ENCODE peak calls at places on chromosome 2, in five cellular contexts. J is stomach, T is aorta, F is heart right ventricle, L is kidney. K is an unnamed sample.

GRCh38 chr2:75053484-75054112 is 95.2 kb downstream of the POLE4 start:
- DNase-seq in J (no peak), T (no peak), F (no peak), L (no peak), K (no peak)

GRCh38 chr2:66519264-66519843 is 84.4 kb downstream of the MEIS1 start:
- DNase-seq in J (no peak), T (no peak), F (no peak), L (no peak), K (no peak)

GRCh38 chr2:237858294-237859081 is 935 bp upstream of the RAMP1 start:
- DNase-seq in J (peak; percentile 69), T (peak; percentile 81), F (peak; percentile 47), L (peak; percentile 84), K (peak; percentile 73)

GRCh38 chr2:54601339-54601738 is 122.1 kb upstream of the EML6 start:
- DNase-seq in J (no peak), T (no peak), F (no peak), L (no peak), K (no peak)

GRCh38 chr2:111106720-111107119 is 14.0 kb upstream of the BCL2L11 start:
- DNase-seq in J (no peak), T (no peak), F (no peak), L (no peak), K (no peak)

GRCh38 chr2:238497610-238498005 is 70.9 kb downstream of the ASB1 start:
- DNase-seq in J (no peak), T (no peak), F (no peak), L (no peak), K (no peak)

GRCh38 chr2:119059940-119060339 is 98.6 kb downstream of the C1QL2 start:
- DNase-seq in J (no peak), T (no peak), F (no peak), L (no peak), K (no peak)

GRCh38 chr2:202038471-202039277 is 5.0 kb downstream of the FZD7 start:
- DNase-seq in J (no peak), T (no peak), F (peak; percentile 23), L (no peak), K (no peak)

GRCh38 chr2:96143848-96144480 is 1.3 kb downstream of the DUSP2 start:
- DNase-seq in J (peak; percentile 48), T (peak; percentile 45), F (no peak), L (peak; percentile 74), K (no peak)

GRCh38 chr2:5685225-5685624 is 7.0 kb upstream of the SOX11 start:
- DNase-seq in J (no peak), T (no peak), F (no peak), L (no peak), K (no peak)

GRCh38 chr2:152594792-152595191 is 122.5 kb downstream of the PRPF40A start:
- DNase-seq in J (no peak), T (peak; percentile 80), F (no peak), L (no peak), K (peak; percentile 79)

GRCh38 chr2:107992069-107992468 is 5.7 kb downstream of the SLC5A7 start:
- DNase-seq in J (no peak), T (no peak), F (no peak), L (no peak), K (peak; percentile 4)

GRCh38 chr2:203453858-203454451 is 81.1 kb downstream of the RAPH1 start:
- DNase-seq in J (no peak), T (no peak), F (no peak), L (no peak), K (no peak)

GRCh38 chr2:36397728-36398413 is 42.3 kb downstream of the CRIM1 start:
- DNase-seq in J (no peak), T (no peak), F (no peak), L (no peak), K (no peak)

GRCh38 chr2:203913947-203914346 is 22.6 kb upstream of the ICOS start:
- DNase-seq in J (no peak), T (no peak), F (no peak), L (no peak), K (no peak)

GRCh38 chr2:71934595-71935263 is 212.9 kb downstream of the CYP26B1 start:
- DNase-seq in J (no peak), T (peak; percentile 63), F (peak; percentile 47), L (no peak), K (no peak)

GRCh38 chr2:36376319-36376765 is 20.8 kb downstream of the CRIM1 start:
- DNase-seq in J (peak; percentile 84), T (peak; percentile 79), F (peak; percentile 77), L (peak; percentile 89), K (no peak)

GRCh38 chr2:14288016-14288415 is 344.5 kb upstream of the LRATD1 start:
- DNase-seq in J (no peak), T (no peak), F (no peak), L (no peak), K (no peak)

GRCh38 chr2:67215636-67216035 is 181.5 kb upstream of the ETAA1 start:
- DNase-seq in J (no peak), T (no peak), F (no peak), L (no peak), K (no peak)

GRCh38 chr2:48760848-48761247 is 5.3 kb upstream of the LHCGR start:
- DNase-seq in J (no peak), T (no peak), F (no peak), L (no peak), K (no peak)

GRCh38 chr2:162839419-162839818 is 852 bp upstream of the KCNH7 start:
- DNase-seq in J (no peak), T (no peak), F (no peak), L (no peak), K (no peak)

GRCh38 chr2:47437287-47437686 is 34.3 kb downstream of the MSH2 start:
- DNase-seq in J (no peak), T (no peak), F (no peak), L (no peak), K (no peak)

GRCh38 chr2:9336534-9337354 is 86.6 kb downstream of the ITGB1BP1 start:
- DNase-seq in J (peak; percentile 77), T (no peak), F (no peak), L (no peak), K (peak; percentile 92)

GRCh38 chr2:239443666-239444567 is 43.1 kb upstream of the HDAC4 start:
- DNase-seq in J (no peak), T (no peak), F (no peak), L (peak; percentile 46), K (no peak)

GRCh38 chr2:22450831-22451230 is 934.1 kb upstream of the KLHL29 start:
- DNase-seq in J (no peak), T (no peak), F (no peak), L (no peak), K (no peak)

GRCh38 chr2:48315847-48316194 is 214.1 kb upstream of the STON1 start:
- DNase-seq in J (no peak), T (no peak), F (no peak), L (no peak), K (no peak)

DNA sequence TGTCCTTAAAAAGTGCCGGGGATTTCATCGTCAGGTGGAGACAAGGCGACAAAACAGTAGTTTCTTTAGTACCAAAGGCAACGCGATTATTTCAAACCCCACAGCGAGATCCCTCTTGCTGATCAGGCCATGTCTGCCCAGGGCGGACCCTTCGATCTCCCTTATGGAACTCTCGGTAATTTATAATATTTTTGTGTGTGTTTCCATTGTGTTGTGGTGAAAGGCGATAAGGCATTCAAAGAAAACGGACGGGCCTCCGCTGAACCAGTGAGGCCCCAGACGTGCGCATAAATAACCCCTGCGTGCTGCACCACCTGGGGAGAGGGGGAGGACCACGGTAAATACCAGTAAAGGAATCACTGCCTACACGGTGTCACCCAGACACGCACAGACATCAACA is 1.4 kb upstream of the GAD1 start:
- DNase-seq in J (no peak), T (no peak), F (no peak), L (no peak), K (no peak)
- H3K4me3 ChIP-seq in J (no peak overlapping the region), T (no peak overlapping the region), F (no peak overlapping the region), L (peak overlapping the region; percentile 67), K (no peak overlapping the region)

GRCh38 chr2:178282075-178282474 is 87.8 kb downstream of the OSBPL6 start:
- DNase-seq in J (no peak), T (no peak), F (no peak), L (no peak), K (peak; percentile 88)

GRCh38 chr2:178277741-178278197 is 83.5 kb downstream of the OSBPL6 start:
- DNase-seq in J (no peak), T (no peak), F (no peak), L (no peak), K (peak; percentile 72)

GRCh38 chr2:178280261-178280852 is 86.0 kb downstream of the OSBPL6 start:
- DNase-seq in J (no peak), T (no peak), F (no peak), L (no peak), K (no peak)

GRCh38 chr2:178279142-178279541 is 84.8 kb downstream of the OSBPL6 start:
- DNase-seq in J (no peak), T (no peak), F (no peak), L (no peak), K (peak; percentile 82)

GRCh38 chr2:178279636-178280035 is 85.3 kb downstream of the OSBPL6 start:
- DNase-seq in J (no peak), T (no peak), F (no peak), L (no peak), K (no peak)
- H3K4me3 ChIP-seq in J (no peak overlapping the region), T (no peak overlapping the region), F (no peak overlapping the region), L (no peak overlapping the region), K (no peak overlapping the region)

GRCh38 chr2:212914392-212914791 is 237.0 kb downstream of the IKZF2 start:
- DNase-seq in J (no peak), T (no peak), F (no peak), L (no peak), K (no peak)

GRCh38 chr2:212913902-212914301 is 237.5 kb downstream of the IKZF2 start:
- DNase-seq in J (no peak), T (no peak), F (no peak), L (no peak), K (no peak)

GRCh38 chr2:212915121-212915782 is 236.2 kb downstream of the IKZF2 start:
- DNase-seq in J (no peak), T (no peak), F (no peak), L (no peak), K (no peak)

GRCh38 chr2:212911011-212911410 is 240.4 kb downstream of the IKZF2 start:
- DNase-seq in J (no peak), T (no peak), F (no peak), L (no peak), K (no peak)

GRCh38 chr2:212912445-212913103 is 238.8 kb downstream of the IKZF2 start:
- DNase-seq in J (peak; percentile 57), T (no peak), F (no peak), L (peak; percentile 55), K (peak; percentile 57)
- H3K4me3 ChIP-seq in J (no peak overlapping the region), T (no peak overlapping the region), F (no peak overlapping the region), L (no peak overlapping the region), K (no peak overlapping the region)

GRCh38 chr2:167294775-167295140 is 406.5 kb downstream of the XIRP2 start:
- DNase-seq in J (no peak), T (no peak), F (no peak), L (no peak), K (no peak)
- H3K4me3 ChIP-seq in J (peak overlapping the region; percentile 60), T (peak overlapping the region; percentile 63), F (peak overlapping the region; percentile 74), L (peak overlapping the region; percentile 44), K (peak overlapping the region; percentile 75)

K was measured in skeletal muscle cell.